ENCODE peak calls at places on chromosomes 2 and 18, in six cellular contexts. I is H9, B is neuronal stem cell, C is mesenchymal stem cell, P is IMR-90, E is mesendoderm. S is an unnamed sample.

GRCh38 chr2:240223631-240224030 is 83.2 kb upstream of the OTOS start:
- DNase-seq in E (no peak), B (no peak), P (no peak), C (no peak), I (no peak), S (no peak)

GRCh38 chr18:49819768-49820662 is 6.7 kb upstream of the ACAA2 start:
- DNase-seq in E (no peak), P (no peak), B (no peak), I (no peak), C (peak), S (no peak)

GRCh38 chr2:56522605-56523089 is 338.9 kb downstream of the CCDC85A start:
- DNase-seq in B (no peak), E (no peak), I (no peak), C (no peak), P (peak), S (no peak)

GRCh38 chr2:54952978-54953456 is 97.2 kb downstream of the RTN4 start:
- DNase-seq in P (no peak), C (no peak), I (no peak), B (no peak), E (no peak), S (no peak)

GRCh38 chr2:191632426-191632825 is 45.5 kb upstream of the NABP1 start:
- DNase-seq in C (no peak), P (no peak), E (no peak), I (no peak), B (no peak), S (no peak)

GRCh38 chr18:48613589-48613988 is 74.8 kb downstream of the CTIF start:
- DNase-seq in E (no peak), B (no peak), P (peak), C (no peak), I (no peak), S (peak)

GRCh38 chr2:39646267-39646666 is 19.4 kb upstream of the TMEM178A start:
- DNase-seq in E (no peak), I (no peak), P (no peak), B (no peak), C (no peak), S (no peak)

GRCh38 chr2:62147610-62148301 is 48.2 kb upstream of the B3GNT2 start:
- DNase-seq in E (no peak), B (no peak), C (peak), I (no peak), P (peak), S (no peak)

GRCh38 chr2:21256006-21256405 is 132.2 kb downstream of the TDRD15 start:
- DNase-seq in B (no peak), I (no peak), C (no peak), E (peak), P (no peak), S (no peak)

GRCh38 chr2:173017657-173018420 is 57.8 kb upstream of the MAP3K20 start:
- DNase-seq in I (no peak), B (no peak), C (no peak), E (no peak), P (no peak), S (no peak)

GRCh38 chr2:164560181-164560792 is 61.0 kb downstream of the GRB14 start:
- DNase-seq in P (peak), B (peak), I (no peak), C (peak), E (peak), S (no peak)

GRCh38 chr2:9032555-9032954 is 29.1 kb upstream of the MBOAT2 start:
- DNase-seq in P (no peak), E (no peak), B (no peak), I (no peak), C (no peak), S (no peak)

GRCh38 chr2:127083819-127084503 is 23.0 kb downstream of the BIN1 start:
- DNase-seq in I (no peak), C (peak), B (no peak), P (peak), E (no peak), S (no peak)

GRCh38 chr2:204575463-204575862 is 30.2 kb downstream of the PARD3B start:
- DNase-seq in B (no peak), E (no peak), C (no peak), P (no peak), I (no peak), S (no peak)

DNA sequence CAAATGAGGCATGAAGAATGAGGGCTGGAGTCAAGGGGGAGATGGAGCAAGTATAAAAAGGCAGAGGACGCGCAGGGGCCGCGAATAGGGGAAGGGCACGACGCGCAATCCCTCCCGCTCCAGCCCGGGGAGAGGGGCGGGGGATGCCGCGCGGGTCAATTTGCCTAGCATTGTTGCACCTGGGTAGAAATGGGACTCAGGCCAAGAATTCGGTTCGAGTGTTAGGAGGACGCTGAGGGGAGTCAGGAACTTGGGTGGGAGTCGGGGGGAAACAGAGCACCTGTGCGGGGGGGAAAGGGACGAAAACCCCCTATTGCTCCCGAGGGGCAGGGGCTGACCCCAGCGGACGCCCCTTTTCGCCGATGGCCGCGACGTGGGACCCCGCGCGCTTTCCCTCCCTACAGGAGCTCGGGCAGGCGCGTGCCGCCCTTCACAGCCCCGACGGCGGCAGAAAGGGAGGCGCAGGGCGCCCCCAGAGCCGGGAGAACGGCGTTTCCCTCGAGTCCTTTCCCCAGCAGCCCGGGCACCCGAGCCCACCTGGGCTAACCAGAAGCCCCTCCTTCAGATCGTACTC is 425 bp downstream of the PAIP2B start:
- DNase-seq in P (no peak), B (peak), E (peak), I (peak), C (no peak), S (peak)
- H2BK120ac ChIP-seq in P (no peak), B (no peak), E (no peak), I (no peak), C (no peak), S (no peak)

GRCh38 chr18:69628774-69629359 is 228.2 kb downstream of the DOK6 start:
- DNase-seq in P (no peak), E (no peak), C (no peak), B (no peak), I (no peak), S (no peak)
- H2BK120ac ChIP-seq in P (no peak), E (no peak), C (no peak), B (no peak), I (no peak), S (no peak)

DNA sequence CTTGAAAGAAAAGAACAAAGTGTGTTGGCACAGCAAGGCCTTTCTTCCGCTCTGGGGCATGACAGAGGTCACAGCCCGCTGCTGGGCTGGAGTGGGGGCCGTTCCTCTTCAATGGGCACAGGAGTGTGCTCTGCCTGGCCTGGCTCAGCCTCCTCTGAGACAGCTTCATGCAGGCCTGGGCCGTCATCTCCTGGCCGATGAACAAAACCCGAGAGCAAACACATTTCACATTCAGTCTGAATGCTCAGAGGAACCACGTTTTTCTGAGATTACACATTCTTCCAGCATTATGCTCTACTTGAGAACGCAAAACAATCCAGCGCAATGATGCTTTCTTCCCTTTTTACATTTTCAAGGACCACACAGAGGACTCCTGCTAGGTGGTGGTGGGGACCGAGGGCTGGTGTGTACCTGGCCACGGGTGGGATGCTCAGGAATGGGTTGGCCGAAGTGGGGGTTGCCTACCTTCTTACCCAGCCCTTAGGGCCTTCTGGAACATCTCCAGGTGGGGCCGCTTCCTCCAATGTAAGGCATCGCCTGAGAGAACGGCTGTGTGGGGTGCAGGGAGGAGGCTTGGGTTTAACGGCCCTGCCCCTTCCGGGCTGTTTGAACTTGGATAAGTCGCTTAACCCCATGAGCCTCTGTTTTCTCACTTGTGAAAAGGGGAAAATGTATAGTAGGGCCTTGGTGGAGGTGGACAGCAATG is 34.8 kb downstream of the EMILIN2 start:
- DNase-seq in E (no peak), I (no peak), B (no peak), P (peak), C (no peak), S (no peak)
- H2BK120ac ChIP-seq in E (no peak), I (no peak), B (no peak), P (peak), C (no peak), S (no peak)

DNA sequence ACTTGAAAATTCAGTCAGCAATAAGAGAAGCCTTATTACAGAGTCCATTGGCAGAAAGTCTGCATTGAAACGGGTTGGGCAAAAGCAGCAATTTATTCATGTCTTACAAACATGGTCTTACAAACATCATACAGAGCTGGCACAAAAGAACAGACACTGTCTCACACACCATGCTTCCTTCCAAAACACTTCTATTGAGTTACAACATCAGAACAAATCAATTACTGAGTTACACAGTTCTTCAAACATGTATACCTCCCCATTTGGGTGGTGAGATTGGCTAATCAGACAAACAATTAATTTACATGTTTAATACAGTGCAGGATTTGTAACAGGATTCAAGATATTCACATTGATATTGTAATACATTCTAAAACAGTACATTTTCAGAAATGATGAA is 9.5 kb downstream of the SYT4 start:
- DNase-seq in E (no peak), I (no peak), C (no peak), B (no peak), P (no peak), S (no peak)
- H2BK120ac ChIP-seq in E (no peak), I (no peak), C (no peak), B (no peak), P (no peak), S (no peak)

GRCh38 chr2:27070653-27071276 is 689 bp downstream of the OST4 start:
- DNase-seq in C (no peak), I (no peak), B (no peak), E (no peak), P (no peak), S (no peak)
- H2BK120ac ChIP-seq in C (peak), I (no peak), B (no peak), E (no peak), P (peak), S (no peak)

S was measured in H1.